ENCODE peak calls at places on chromosome 22, in four cellular contexts. S is K562, N is HepG2, B is GM12878. U is an unnamed sample.

GRCh38 chr22:25061605-25062377 is 109.3 kb downstream of the KIAA1671 start:
- DNase-seq in N (no peak), S (no peak), B (no peak), U (no peak)

GRCh38 chr22:38454361-38455062 is 487 bp downstream of the KCNJ4 start:
- DNase-seq in N (no peak), B (no peak), S (peak), U (peak)

GRCh38 chr22:36221799-36222751 is 17.3 kb downstream of the APOL2 start:
- DNase-seq in N (peak), B (no peak), S (peak), U (peak)

GRCh38 chr22:48796295-48797015 is 1031.2 kb downstream of the BRD1 start:
- DNase-seq in B (no peak), N (no peak), S (no peak), U (no peak)

GRCh38 chr22:49764151-49764581 is 63.5 kb downstream of the BRD1 start:
- DNase-seq in B (no peak), N (no peak), S (no peak), U (peak)

GRCh38 chr22:35752172-35752832 is 34.6 kb downstream of the APOL5 start:
- DNase-seq in B (peak), S (no peak), N (no peak), U (no peak)

GRCh38 chr22:40499187-40499753 is 128.9 kb downstream of the SGSM3 start:
- DNase-seq in N (peak), S (peak), B (peak), U (peak)

GRCh38 chr22:32839776-32840571 is 38.5 kb downstream of the TIMP3 start:
- DNase-seq in B (no peak), N (no peak), S (no peak), U (peak)

GRCh38 chr22:43506487-43506886 is 94.7 kb downstream of the MPPED1 start:
- DNase-seq in S (no peak), B (no peak), N (no peak), U (no peak)

GRCh38 chr22:20653795-20654342 is 120.0 kb upstream of the SERPIND1 start:
- DNase-seq in B (no peak), S (no peak), N (no peak), U (no peak)

GRCh38 chr22:27241430-27242110 is 560.0 kb downstream of the MN1 start:
- DNase-seq in N (no peak), B (no peak), S (no peak), U (peak)

GRCh38 chr22:42742940-42743339 is 22.3 kb upstream of the A4GALT start:
- DNase-seq in N (no peak), B (no peak), S (peak), U (no peak)

GRCh38 chr22:28813772-28814518 is 13.6 kb upstream of the XBP1 start:
- DNase-seq in B (no peak), N (peak), S (no peak), U (no peak)

GRCh38 chr22:32202539-32203180 is 2.2 kb downstream of the RFPL2 start:
- DNase-seq in S (peak), B (no peak), N (peak), U (peak)

GRCh38 chr22:20750461-20751184 is 23.3 kb upstream of the SERPIND1 start:
- DNase-seq in S (peak), B (peak), N (no peak), U (no peak)

GRCh38 chr22:26436903-26437515 is 7.9 kb downstream of the ASPHD2 start:
- DNase-seq in N (no peak), B (no peak), S (no peak), U (no peak)

GRCh38 chr22:22552630-22553029 is 6.4 kb downstream of the PRAME start:
- DNase-seq in N (peak), B (no peak), S (peak), U (peak)
- TF ChIP-seq FOXM1 in N (no peak), B (no peak), S (no peak), U (no peak)

GRCh38 chr22:37282385-37282677 is at the start of gene CYTH4:
- DNase-seq in S (no peak), B (no peak), N (no peak), U (no peak)
- TF ChIP-seq POLR2AphosphoS5 in S (no peak), B (no peak), N (no peak), U (no peak)

GRCh38 chr22:44838316-44839016 is 86.1 kb downstream of the ARHGAP8 start:
- DNase-seq in B (no peak), N (no peak), S (no peak), U (no peak)

GRCh38 chr22:44837481-44837880 is 85.1 kb downstream of the ARHGAP8 start:
- DNase-seq in S (no peak), B (no peak), N (no peak), U (peak)

GRCh38 chr22:44839061-44839460 is 86.7 kb downstream of the ARHGAP8 start:
- DNase-seq in B (no peak), N (no peak), S (no peak), U (no peak)

GRCh38 chr22:44831885-44832284 is 79.5 kb downstream of the ARHGAP8 start:
- DNase-seq in S (no peak), N (no peak), B (no peak), U (no peak)

DNA sequence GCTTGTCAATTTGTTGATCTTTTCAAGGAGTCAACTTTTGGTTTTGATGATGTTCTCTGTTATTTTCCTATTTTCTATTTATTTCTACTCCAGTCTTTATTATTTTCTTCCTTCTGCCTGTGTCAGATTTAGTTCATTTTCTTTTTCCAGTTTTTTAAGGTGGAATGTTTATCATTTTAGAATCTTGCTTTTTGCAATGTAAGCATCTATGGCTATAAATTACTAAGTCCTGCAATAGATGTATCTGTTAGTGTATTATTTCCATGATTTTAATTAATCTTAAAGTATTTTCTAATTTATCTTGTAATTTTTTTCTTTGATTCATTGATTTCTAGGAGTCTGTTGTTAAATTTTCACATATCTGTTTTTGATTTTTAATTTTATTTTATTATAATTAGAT is 81.7 kb downstream of the ARHGAP8 start:
- DNase-seq in S (no peak), B (no peak), N (no peak), U (no peak)
- TF ChIP-seq SMC3 in S (no peak), B (no peak), N (no peak), U (no peak)

GRCh38 chr22:18056161-18056666 is 21.6 kb upstream of the PEX26 start:
- DNase-seq in S (peak), B (no peak), N (peak), U (peak)
- TF ChIP-seq FOXM1 in S (no peak), B (no peak), N (no peak), U (peak)

U was measured in SK-N-SH.